ENCODE peak calls at places on chromosomes 13 and 19, in four cellular contexts. One of them, this sample, is unnamed.

GRCh38 chr19:30227661-30228112 is 144.5 kb upstream of the ZNF536 start:
- DNase-seq in WTC11: peak
- DNase-seq in stimulated activated CD4-positive, alpha-beta T cell treated with anti-CD3 and anti-CD28 coated beads, Interleukin-1b, Interleukin-23, amount 100 ng/mL, for 24 hours: peak
- DNase-seq in non-pigmented ciliary epithelial cell: no peak
- DNase-seq in this sample: peak

GRCh38 chr19:39829702-39830275 is 4.2 kb downstream of the DYRK1B start:
- DNase-seq in WTC11: no peak
- DNase-seq in stimulated activated CD4-positive, alpha-beta T cell treated with anti-CD3 and anti-CD28 coated beads, Interleukin-1b, Interleukin-23, amount 100 ng/mL, for 24 hours: no peak
- DNase-seq in non-pigmented ciliary epithelial cell: no peak
- DNase-seq in this sample: no peak

GRCh38 chr19:41604831-41605230 is 22.0 kb downstream of the CEACAM4 start:
- DNase-seq in non-pigmented ciliary epithelial cell: no peak
- DNase-seq in stimulated activated CD4-positive, alpha-beta T cell treated with anti-CD3 and anti-CD28 coated beads, Interleukin-1b, Interleukin-23, amount 100 ng/mL, for 24 hours: no peak
- DNase-seq in WTC11: no peak
- DNase-seq in this sample: no peak

GRCh38 chr13:52738719-52739467 is 727 bp downstream of the CNMD start:
- DNase-seq in WTC11: peak
- DNase-seq in non-pigmented ciliary epithelial cell: no peak
- DNase-seq in stimulated activated CD4-positive, alpha-beta T cell treated with anti-CD3 and anti-CD28 coated beads, Interleukin-1b, Interleukin-23, amount 100 ng/mL, for 24 hours: peak
- DNase-seq in this sample: peak

GRCh38 chr13:30704596-30704995 is 30.7 kb upstream of the ALOX5AP start:
- DNase-seq in WTC11: no peak
- DNase-seq in non-pigmented ciliary epithelial cell: no peak
- DNase-seq in stimulated activated CD4-positive, alpha-beta T cell treated with anti-CD3 and anti-CD28 coated beads, Interleukin-1b, Interleukin-23, amount 100 ng/mL, for 24 hours: no peak
- DNase-seq in this sample: peak

GRCh38 chr13:50842246-50842645 is 1.2 kb downstream of the DLEU7 start:
- DNase-seq in WTC11: no peak
- DNase-seq in non-pigmented ciliary epithelial cell: no peak
- DNase-seq in stimulated activated CD4-positive, alpha-beta T cell treated with anti-CD3 and anti-CD28 coated beads, Interleukin-1b, Interleukin-23, amount 100 ng/mL, for 24 hours: no peak
- DNase-seq in this sample: no peak

GRCh38 chr19:35748106-35749020 is at the start of gene LIN37:
- DNase-seq in stimulated activated CD4-positive, alpha-beta T cell treated with anti-CD3 and anti-CD28 coated beads, Interleukin-1b, Interleukin-23, amount 100 ng/mL, for 24 hours: peak
- DNase-seq in WTC11: peak
- DNase-seq in non-pigmented ciliary epithelial cell: peak
- DNase-seq in this sample: peak

GRCh38 chr13:67221630-67222226 is 8.4 kb downstream of the PCDH9 start:
- DNase-seq in non-pigmented ciliary epithelial cell: no peak
- DNase-seq in WTC11: no peak
- DNase-seq in stimulated activated CD4-positive, alpha-beta T cell treated with anti-CD3 and anti-CD28 coated beads, Interleukin-1b, Interleukin-23, amount 100 ng/mL, for 24 hours: no peak
- DNase-seq in this sample: no peak

GRCh38 chr13:112066624-112067004 is 335 bp upstream of the SOX1 start:
- DNase-seq in stimulated activated CD4-positive, alpha-beta T cell treated with anti-CD3 and anti-CD28 coated beads, Interleukin-1b, Interleukin-23, amount 100 ng/mL, for 24 hours: peak
- DNase-seq in non-pigmented ciliary epithelial cell: no peak
- DNase-seq in WTC11: peak
- DNase-seq in this sample: peak

GRCh38 chr19:7636691-7637373 is at the start of gene STXBP2:
- DNase-seq in stimulated activated CD4-positive, alpha-beta T cell treated with anti-CD3 and anti-CD28 coated beads, Interleukin-1b, Interleukin-23, amount 100 ng/mL, for 24 hours: peak
- DNase-seq in WTC11: peak
- DNase-seq in non-pigmented ciliary epithelial cell: no peak
- DNase-seq in this sample: peak

GRCh38 chr19:50673118-50673517 is 23.9 kb downstream of the C19orf81 start:
- DNase-seq in WTC11: no peak
- DNase-seq in stimulated activated CD4-positive, alpha-beta T cell treated with anti-CD3 and anti-CD28 coated beads, Interleukin-1b, Interleukin-23, amount 100 ng/mL, for 24 hours: no peak
- DNase-seq in non-pigmented ciliary epithelial cell: no peak
- DNase-seq in this sample: no peak

GRCh38 chr13:97506511-97506910 is 72.5 kb downstream of the RAP2A start:
- DNase-seq in WTC11: no peak
- DNase-seq in non-pigmented ciliary epithelial cell: peak
- DNase-seq in stimulated activated CD4-positive, alpha-beta T cell treated with anti-CD3 and anti-CD28 coated beads, Interleukin-1b, Interleukin-23, amount 100 ng/mL, for 24 hours: no peak
- DNase-seq in this sample: no peak

GRCh38 chr19:45428385-45429231 is 4.9 kb upstream of the ERCC1 start:
- DNase-seq in stimulated activated CD4-positive, alpha-beta T cell treated with anti-CD3 and anti-CD28 coated beads, Interleukin-1b, Interleukin-23, amount 100 ng/mL, for 24 hours: no peak
- DNase-seq in non-pigmented ciliary epithelial cell: no peak
- DNase-seq in WTC11: peak
- DNase-seq in this sample: peak

GRCh38 chr13:49731766-49732165 is 40.5 kb upstream of the EBPL start:
- DNase-seq in non-pigmented ciliary epithelial cell: peak
- DNase-seq in WTC11: no peak
- DNase-seq in stimulated activated CD4-positive, alpha-beta T cell treated with anti-CD3 and anti-CD28 coated beads, Interleukin-1b, Interleukin-23, amount 100 ng/mL, for 24 hours: no peak
- DNase-seq in this sample: no peak

GRCh38 chr19:40433391-40434216 is 7.8 kb upstream of the SERTAD1 start:
- DNase-seq in non-pigmented ciliary epithelial cell: no peak
- DNase-seq in WTC11: peak
- DNase-seq in stimulated activated CD4-positive, alpha-beta T cell treated with anti-CD3 and anti-CD28 coated beads, Interleukin-1b, Interleukin-23, amount 100 ng/mL, for 24 hours: no peak
- DNase-seq in this sample: peak

GRCh38 chr13:45325806-45326205 is 15.2 kb downstream of the TPT1 start:
- DNase-seq in WTC11: no peak
- DNase-seq in non-pigmented ciliary epithelial cell: peak
- DNase-seq in stimulated activated CD4-positive, alpha-beta T cell treated with anti-CD3 and anti-CD28 coated beads, Interleukin-1b, Interleukin-23, amount 100 ng/mL, for 24 hours: no peak
- DNase-seq in this sample: peak

GRCh38 chr19:22517496-22518411 is 95.6 kb upstream of the ZNF98 start:
- DNase-seq in WTC11: no peak
- DNase-seq in stimulated activated CD4-positive, alpha-beta T cell treated with anti-CD3 and anti-CD28 coated beads, Interleukin-1b, Interleukin-23, amount 100 ng/mL, for 24 hours: no peak
- DNase-seq in non-pigmented ciliary epithelial cell: no peak
- DNase-seq in this sample: no peak

GRCh38 chr13:73767191-73767741 is 366.9 kb downstream of the KLF12 start:
- DNase-seq in non-pigmented ciliary epithelial cell: no peak
- DNase-seq in WTC11: peak
- DNase-seq in stimulated activated CD4-positive, alpha-beta T cell treated with anti-CD3 and anti-CD28 coated beads, Interleukin-1b, Interleukin-23, amount 100 ng/mL, for 24 hours: no peak
- DNase-seq in this sample: no peak

This sample was measured in islet precursor cell.